ENCODE peak calls at places on chromosomes 13 and 19, in six cellular contexts. W is HFF-Myc, C is thoracic aorta, Y is cardiac fibroblast, I is dorsolateral prefrontal cortex, M is heart left ventricle. A is an unnamed sample.

GRCh38 chr13:111219306-111219705 is 101.1 kb upstream of the TEX29 start:
- DNase-seq in W (no peak), Y (peak; percentile 91), I (peak; percentile 61), C (no peak), M (peak; percentile 49), A (peak; percentile 82)

GRCh38 chr19:2848625-2849024 is 7.3 kb downstream of the ZNF555 start:
- DNase-seq in M (no peak), W (peak; percentile 26), Y (no peak), I (no peak), C (no peak), A (peak; percentile 86)

GRCh38 chr19:11479470-11480080 is 1.3 kb downstream of the ELAVL3 start:
- DNase-seq in W (no peak), M (no peak), I (peak; percentile 67), C (no peak), Y (no peak), A (peak; percentile 16)

GRCh38 chr13:60066206-60066605 is 97.5 kb downstream of the DIAPH3 start:
- DNase-seq in I (no peak), C (no peak), M (no peak), W (no peak), Y (no peak), A (no peak)

GRCh38 chr19:30878456-30878855 is 470.8 kb downstream of the TSHZ3 start:
- DNase-seq in W (no peak), M (no peak), Y (no peak), C (no peak), I (no peak), A (no peak)

GRCh38 chr19:39411832-39412099 is 703 bp upstream of the PLEKHG2 start:
- DNase-seq in Y (peak; percentile 96), W (peak; percentile 91), C (peak; percentile 90), I (peak; percentile 75), M (peak; percentile 90), A (peak; percentile 95)

GRCh38 chr19:44539236-44539819 is 9.9 kb upstream of the CEACAM20 start:
- DNase-seq in I (no peak), Y (peak; percentile 57), C (no peak), M (no peak), W (no peak), A (no peak)

GRCh38 chr13:28718186-28718537 is 608 bp downstream of the SLC46A3 start:
- DNase-seq in I (no peak), C (peak; percentile 11), W (no peak), M (no peak), Y (peak; percentile 76), A (peak; percentile 78)

GRCh38 chr13:39836038-39836437 is 180.6 kb downstream of the COG6 start:
- DNase-seq in Y (no peak), I (no peak), C (no peak), M (no peak), W (no peak), A (no peak)

GRCh38 chr19:860481-861098 is 1.1 kb downstream of the CFD start:
- DNase-seq in C (no peak), M (no peak), I (no peak), Y (peak; percentile 49), W (no peak), A (peak; percentile 88)

GRCh38 chr19:13060233-13060963 is 42.3 kb downstream of the LYL1 start:
- DNase-seq in I (no peak), M (peak; percentile 66), Y (no peak), W (no peak), C (no peak), A (no peak)
- H3K4me3 ChIP-seq in I (peak overlapping the region; percentile 63), M (no peak overlapping the region), Y (peak overlapping the region; percentile 33), W (no peak overlapping the region), C (peak overlapping the region; percentile 76), A (peak overlapping the region; percentile 18)

GRCh38 chr13:48081739-48082138 is 13.2 kb downstream of the MED4 start:
- DNase-seq in W (no peak), M (no peak), Y (no peak), I (no peak), C (no peak), A (no peak)

GRCh38 chr13:48072787-48073186 is 22.1 kb downstream of the MED4 start:
- DNase-seq in M (no peak), I (no peak), C (no peak), Y (no peak), W (no peak), A (no peak)

GRCh38 chr13:48072304-48072703 is 22.6 kb downstream of the MED4 start:
- DNase-seq in W (no peak), C (no peak), Y (peak; percentile 46), M (no peak), I (no peak), A (no peak)

GRCh38 chr13:48074006-48074405 is 20.9 kb downstream of the MED4 start:
- DNase-seq in W (no peak), M (no peak), Y (no peak), C (no peak), I (no peak), A (no peak)

DNA sequence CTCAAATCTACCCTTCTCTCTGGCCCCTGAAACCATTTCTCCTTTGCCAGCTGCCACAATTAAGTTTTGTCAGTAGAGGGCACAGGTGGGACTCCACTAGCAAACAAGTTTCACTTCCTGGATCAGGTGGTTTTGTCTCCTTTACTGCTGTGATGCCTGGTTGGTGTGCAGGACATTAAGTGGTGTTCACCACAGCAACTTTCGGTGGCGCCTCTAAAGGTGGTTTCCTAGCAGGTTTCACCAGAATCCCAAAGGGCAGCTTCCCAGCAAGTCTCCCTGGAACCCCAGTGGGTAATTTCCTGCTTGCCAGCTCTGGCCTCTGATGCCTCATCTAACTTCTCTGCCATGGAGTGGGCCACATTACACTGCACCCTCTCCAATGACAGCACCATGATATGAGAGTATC is 16.6 kb downstream of the MED4 start:
- DNase-seq in M (no peak), W (no peak), C (no peak), I (no peak), Y (no peak), A (no peak)
- TF ChIP-seq CTCF in M (no peak), W (peak; percentile 12), C (no peak), I (no peak), Y (peak; percentile 14), A (peak; percentile 14)

GRCh38 chr13:101398920-101399319 is 17.4 kb downstream of the NALCN start:
- DNase-seq in Y (peak; percentile 71), C (no peak), I (no peak), M (no peak), W (no peak), A (no peak)
- H3K4me3 ChIP-seq in Y (no peak overlapping the region), C (no peak overlapping the region), I (no peak overlapping the region), M (no peak overlapping the region), W (no peak overlapping the region), A (no peak overlapping the region)

GRCh38 chr13:50222569-50223332 is 207.5 kb downstream of the KCNRG start:
- DNase-seq in Y (peak; percentile 93), W (peak; percentile 51), C (peak; percentile 31), I (no peak), M (peak; percentile 30), A (peak; percentile 90)
- TF ChIP-seq CTCF in Y (no peak), W (no peak), C (no peak), I (no peak), M (no peak), A (no peak)

DNA sequence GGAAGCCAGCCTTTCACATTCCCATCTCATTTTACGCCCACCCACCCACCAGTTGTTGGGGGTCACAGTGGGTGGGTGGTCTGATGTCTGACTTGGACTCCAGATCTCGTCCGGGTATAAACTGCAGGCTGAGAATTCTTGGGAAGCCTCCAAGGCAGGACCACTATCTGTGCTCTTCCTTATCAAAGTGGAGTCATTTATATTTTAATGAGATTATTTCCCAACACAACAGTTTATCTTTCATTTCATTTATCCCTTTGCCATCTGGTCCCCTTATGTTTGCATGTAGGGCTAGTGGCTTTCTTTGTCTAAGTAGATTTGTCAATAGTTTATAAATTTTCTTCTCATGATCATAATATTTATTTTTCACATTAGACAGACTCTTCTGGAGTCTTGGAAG is 3.5 kb upstream of the FAM124A start:
- DNase-seq in W (no peak), M (no peak), C (no peak), I (no peak), Y (no peak), A (peak; percentile 17)
- H3K4me3 ChIP-seq in W (no peak overlapping the region), M (no peak overlapping the region), C (no peak overlapping the region), I (no peak overlapping the region), Y (no peak overlapping the region), A (no peak overlapping the region)

GRCh38 chr19:41883821-41884733 is 1.1 kb downstream of the ARHGEF1 start:
- DNase-seq in Y (peak; percentile 96), C (peak; percentile 67), I (peak; percentile 98), W (peak; percentile 71), M (peak; percentile 93), A (peak; percentile 95)
- TF ChIP-seq CTCF in Y (peak; percentile 40), C (no peak), I (peak; percentile 70), W (no peak), M (no peak), A (peak; percentile 22)

GRCh38 chr13:98766120-98766519 is 13.6 kb upstream of the SLC15A1 start:
- DNase-seq in I (no peak), W (no peak), Y (no peak), C (no peak), M (no peak), A (no peak)
- H3K4me3 ChIP-seq in I (no peak overlapping the region), W (no peak overlapping the region), Y (no peak overlapping the region), C (no peak overlapping the region), M (no peak overlapping the region), A (no peak overlapping the region)